ENCODE peak calls at places on chromosomes 11 and 22, in four cellular contexts. L is heart left ventricle, J is thoracic aorta, U is mucosa of descending colon. R is an unnamed sample. For H3K4me1, the result is how much of the 10 kb centered on the place peaks cover.

GRCh38 chr11:66291706-66292542 is at the start of gene TMEM151A:
- DNase-seq in J (no peak), L (no peak), U (peak), R (no peak)

GRCh38 chr11:8930456-8931175 is 2.1 kb downstream of the C11orf16 start:
- DNase-seq in L (no peak), J (no peak), U (no peak), R (no peak)

GRCh38 chr22:36220457-36220921 is 18.8 kb downstream of the APOL2 start:
- DNase-seq in L (peak), U (no peak), J (no peak), R (no peak)

GRCh38 chr22:25900880-25901279 is 158.9 kb downstream of the MYO18B start:
- DNase-seq in J (no peak), L (peak), U (no peak), R (no peak)

GRCh38 chr22:47788461-47788860 is 1026.0 kb downstream of the TBC1D22A start:
- DNase-seq in J (no peak), U (no peak), L (no peak), R (no peak)

GRCh38 chr11:73760066-73760679 is 701 bp downstream of the RAB6A start:
- DNase-seq in U (peak), J (peak), L (peak), R (peak)

GRCh38 chr11:57140568-57140967 is 41.2 kb upstream of the LRRC55 start:
- DNase-seq in U (no peak), J (no peak), L (no peak), R (no peak)

GRCh38 chr11:18172686-18173085 is at the start of gene MRGPRX4:
- DNase-seq in L (no peak), J (no peak), U (no peak), R (no peak)

GRCh38 chr22:32761251-32761903 is 40.1 kb upstream of the TIMP3 start:
- DNase-seq in J (no peak), L (no peak), U (no peak), R (no peak)

GRCh38 chr11:117641008-117641915 is 155.8 kb downstream of the DSCAML1 start:
- DNase-seq in L (no peak), U (no peak), J (no peak), R (no peak)

GRCh38 chr11:62664405-62665074 is 470 bp downstream of the C11orf98 start:
- DNase-seq in J (no peak), L (no peak), U (peak), R (peak)

GRCh38 chr11:30786392-30787120 is 200.4 kb upstream of the MPPED2 start:
- DNase-seq in J (no peak), L (no peak), U (no peak), R (no peak)

GRCh38 chr11:67119577-67120391 is 721 bp downstream of the KDM2A start:
- DNase-seq in U (peak), L (peak), J (no peak), R (peak)

GRCh38 chr11:11383995-11384394 is 30.9 kb upstream of the CSNK2A3 start:
- DNase-seq in J (no peak), U (no peak), L (no peak), R (no peak)

GRCh38 chr11:14549891-14550290 is 29.7 kb upstream of the PSMA1 start:
- DNase-seq in U (no peak), J (no peak), L (no peak), R (no peak)

GRCh38 chr22:33513388-33514336 is 406.6 kb downstream of the LARGE1 start:
- DNase-seq in U (no peak), J (no peak), L (no peak), R (no peak)

GRCh38 chr11:9210922-9211320 is 54.2 kb downstream of the DENND5A start:
- DNase-seq in U (no peak), J (no peak), L (no peak), R (no peak)

GRCh38 chr11:63573881-63574855 is 11.0 kb upstream of the PLAAT2 start:
- DNase-seq in L (peak), U (peak), J (no peak), R (no peak)

GRCh38 chr22:23110190-23110921 is 31.4 kb downstream of the RSPH14 start:
- DNase-seq in L (no peak), U (no peak), J (no peak), R (no peak)

GRCh38 chr11:75873417-75874148 is 58.6 kb downstream of the UVRAG start:
- DNase-seq in U (no peak), L (no peak), J (no peak), R (no peak)

GRCh38 chr22:46273432-46274148 is 5.8 kb downstream of the TTC38 start:
- DNase-seq in U (no peak), J (no peak), L (no peak), R (no peak)
- H3K4me1 ChIP-seq in U (under half), J (under half), L (under half), R (under half)

DNA sequence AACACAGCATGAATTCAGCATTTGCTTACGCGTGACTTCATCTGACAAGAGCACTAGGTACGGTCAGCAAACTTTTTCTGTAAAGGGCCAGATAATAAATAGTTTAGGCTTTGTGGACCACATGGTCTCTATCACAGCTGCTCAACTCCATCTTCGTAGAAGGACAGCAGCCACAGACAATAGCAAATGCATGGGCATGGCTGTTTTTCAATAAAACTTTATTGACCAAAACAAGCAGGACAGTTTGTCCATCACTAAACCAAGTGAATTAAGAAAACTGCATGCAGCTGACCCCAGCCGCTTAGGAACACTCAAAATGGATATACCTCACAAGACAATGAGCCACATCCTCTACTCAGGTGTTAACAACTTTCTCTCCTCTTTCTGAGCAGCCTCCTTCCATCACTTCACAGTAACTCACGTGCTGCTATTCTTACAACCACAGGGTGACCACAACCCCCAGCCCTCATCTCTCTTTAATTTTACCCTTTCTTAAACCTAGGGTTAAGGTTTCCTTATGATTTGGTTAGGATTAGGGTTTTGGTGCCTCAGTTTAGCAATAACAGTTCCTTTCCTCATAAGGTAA is 22.7 kb upstream of the ARHGAP32 start:
- DNase-seq in U (no peak), L (no peak), J (no peak), R (no peak)
- H3K4me3 ChIP-seq in U (no peak), L (no peak), J (no peak), R (no peak)

GRCh38 chr11:128716661-128717210 is 22.9 kb downstream of the FLI1 start:
- DNase-seq in J (no peak), L (no peak), U (peak), R (no peak)
- H3K4me1 ChIP-seq in J (under half), L (half or more), U (under half), R (half or more)

DNA sequence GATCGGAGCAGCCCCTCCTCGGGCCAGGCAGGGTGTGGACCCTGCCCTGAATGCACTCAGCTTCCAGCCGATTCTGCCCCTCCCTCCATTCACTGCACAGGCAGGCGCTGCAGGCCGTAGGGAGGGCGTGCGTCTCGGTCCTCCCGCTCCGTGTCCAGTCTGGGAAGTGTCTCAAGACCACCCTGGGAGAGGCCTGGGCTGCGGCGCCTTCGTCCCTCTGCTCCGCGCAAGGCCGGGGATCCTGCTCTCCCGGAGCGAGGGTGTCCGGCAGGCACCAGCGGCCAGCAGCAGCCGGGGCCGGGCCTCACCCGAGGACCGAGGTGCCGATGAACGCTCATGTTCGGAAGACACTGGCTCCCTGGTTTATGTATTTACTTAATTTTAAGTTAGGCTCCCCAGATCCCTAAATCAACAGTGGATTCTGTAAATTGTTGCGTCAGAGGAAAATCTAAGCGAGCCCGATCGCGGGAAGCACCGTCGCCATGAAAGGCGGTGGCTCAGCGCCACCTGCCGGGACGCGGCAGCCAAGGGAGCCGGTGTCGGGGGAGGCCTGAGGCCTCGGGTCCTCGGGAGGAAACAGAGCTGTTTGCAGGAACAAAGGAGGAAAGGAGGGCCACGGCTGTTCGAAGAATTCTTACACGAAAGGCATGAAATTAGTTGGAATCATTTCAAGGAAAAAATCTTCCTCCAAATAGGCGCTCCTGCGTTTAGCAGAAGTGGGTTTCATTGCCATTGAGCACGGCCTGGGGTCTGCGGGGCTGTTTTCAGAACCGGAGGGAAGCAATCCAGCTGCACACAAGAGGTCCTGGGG is 195.3 kb downstream of the BRD1 start:
- DNase-seq in L (peak), J (no peak), U (peak), R (no peak)
- H3K4me3 ChIP-seq in L (peak), J (peak), U (no peak), R (no peak)

GRCh38 chr11:128505449-128506058 is 81.8 kb downstream of the ETS1 start:
- DNase-seq in L (no peak), U (no peak), J (no peak), R (no peak)
- H3K4me1 ChIP-seq in L (half or more), U (half or more), J (half or more), R (half or more)

GRCh38 chr22:46397951-46398350 is 62.4 kb downstream of the TRMU start:
- DNase-seq in U (no peak), L (no peak), J (no peak), R (no peak)
- H3K4me3 ChIP-seq in U (no peak), L (no peak), J (no peak), R (no peak)

DNA sequence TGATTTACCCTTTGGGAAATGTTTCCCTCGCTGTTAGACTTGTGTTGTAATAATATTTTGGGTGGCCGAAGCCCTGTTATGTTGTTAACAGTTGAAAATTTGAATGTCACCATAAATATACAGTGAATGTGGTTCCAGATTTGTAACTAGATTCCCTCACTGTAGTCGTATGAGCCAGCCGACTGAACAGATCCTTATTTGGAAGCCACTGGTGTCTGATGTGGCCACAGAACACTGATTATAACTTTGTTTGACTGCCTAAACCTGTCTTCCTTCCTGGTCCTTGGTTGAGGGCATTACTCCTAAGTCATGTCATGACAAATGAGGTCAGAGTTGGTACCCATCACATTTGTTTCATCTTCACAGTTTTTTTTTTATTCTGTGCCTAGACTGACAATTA is 45.4 kb downstream of the YAP1 start:
- DNase-seq in J (no peak), U (no peak), L (no peak), R (no peak)
- H3K4me1 ChIP-seq in J (under half), U (under half), L (half or more), R (under half)

GRCh38 chr11:95923441-95923729 is 522 bp downstream of the MTMR2 start:
- DNase-seq in J (no peak), U (no peak), L (no peak), R (no peak)
- H3K4me3 ChIP-seq in J (peak), U (peak), L (peak), R (peak)

GRCh38 chr11:47183031-47183856 is 3.0 kb downstream of the PACSIN3 start:
- DNase-seq in U (no peak), J (no peak), L (peak), R (no peak)
- H3K4me1 ChIP-seq in U (under half), J (under half), L (under half), R (under half)

DNA sequence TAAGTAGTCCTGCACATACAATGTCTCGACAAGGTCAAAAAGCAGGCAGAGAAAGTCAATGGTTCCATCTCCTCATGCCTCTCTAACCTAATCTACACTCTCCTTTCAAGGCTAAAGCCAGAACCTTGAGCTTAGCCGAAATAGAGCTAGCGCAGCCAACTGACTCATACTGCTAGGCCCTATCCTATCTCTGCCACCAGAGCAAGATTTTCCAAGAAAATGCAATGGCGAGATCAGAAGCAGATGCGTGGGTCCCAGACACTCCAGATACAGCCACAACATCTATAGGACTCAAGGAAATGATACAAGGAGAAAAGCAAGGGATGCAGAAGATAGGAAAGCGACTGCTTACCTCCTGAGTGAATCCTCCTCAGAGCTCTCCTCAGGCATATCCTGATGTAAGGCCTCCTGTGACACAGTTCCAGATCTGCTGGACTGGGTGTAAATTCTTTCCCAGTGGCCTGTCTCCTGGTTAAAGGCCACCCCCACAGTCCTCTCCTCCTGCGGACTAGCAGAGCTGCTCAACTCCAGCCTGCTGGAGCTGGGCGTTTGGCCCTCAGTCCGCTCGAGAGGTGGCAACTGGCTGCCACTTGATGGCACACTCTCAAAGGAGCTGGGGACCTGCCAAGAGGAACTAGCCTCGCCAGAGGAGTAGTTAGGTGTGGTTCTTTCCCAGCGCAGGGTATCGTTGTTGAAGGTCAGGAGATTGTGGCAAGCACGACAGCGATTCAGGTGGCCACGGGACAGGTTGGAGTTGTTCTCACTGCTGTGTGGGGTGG is 52.0 kb downstream of the AMBRA1 start:
- DNase-seq in U (peak), L (peak), J (no peak), R (no peak)
- H3K4me3 ChIP-seq in U (no peak), L (no peak), J (no peak), R (no peak)

R was measured in CD8-positive, alpha-beta T cell.